ENCODE peak calls at places on chromosomes 3 and 15, in nine cellular contexts. Q is neural crest cell; T is Caco-2; A is ACHN; Z is HTR-8/SVneo; Y is choroid plexus epithelial cell; K is T-helper 9 cell; C is GF-D8; R is stimulated activated CD4-positive, alpha-beta T cell treated with anti-CD3 and anti-CD28 coated beads, TNF-alpha, amount 100 ng/mL, for 48 hours. I is an unnamed sample.

GRCh38 chr15:101031203-101031602 is 112.0 kb downstream of the LRRK1 start:
- DNase-seq in Q (peak; percentile 0), T (no peak), A (no peak), Z (no peak), Y (peak; percentile 72), K (no peak), C (no peak), R (no peak), I (peak; percentile 5)

GRCh38 chr3:124885466-124886167 is 1.5 kb downstream of the ITGB5 start:
- DNase-seq in Q (no peak), T (no peak), A (peak; percentile 34), Z (no peak), Y (peak; percentile 33), K (no peak), C (no peak), R (no peak), I (no peak)

GRCh38 chr3:66386925-66387650 is 113.7 kb downstream of the LRIG1 start:
- DNase-seq in Q (peak; percentile 31), T (no peak), A (no peak), Z (no peak), Y (no peak), K (no peak), C (no peak), R (no peak), I (peak; percentile 43)

GRCh38 chr3:29285356-29286070 is 4.6 kb downstream of the RBMS3 start:
- DNase-seq in Q (no peak), T (no peak), A (peak; percentile 67), Z (no peak), Y (peak; percentile 74), K (no peak), C (no peak), R (no peak), I (no peak)

GRCh38 chr3:72565593-72565992 is 282.7 kb downstream of the SHQ1 start:
- DNase-seq in Q (no peak), T (no peak), A (no peak), Z (no peak), Y (no peak), K (no peak), C (no peak), R (no peak), I (no peak)

GRCh38 chr3:66211779-66212178 is 9.0 kb upstream of the SLC25A26 start:
- DNase-seq in Q (no peak), T (no peak), A (no peak), Z (no peak), Y (no peak), K (no peak), C (no peak), R (no peak), I (no peak)

GRCh38 chr15:67065531-67066005 is at the start of gene SMAD3:
- DNase-seq in Q (peak; percentile 76), T (peak; percentile 93), A (peak; percentile 93), Z (no peak), Y (peak; percentile 97), K (peak; percentile 67), C (peak; percentile 54), R (peak; percentile 41), I (peak; percentile 73)

GRCh38 chr15:49620658-49621326 is at the start of the genes DTWD1 and FAM227B:
- DNase-seq in Q (peak; percentile 81), T (peak; percentile 95), A (peak; percentile 94), Z (peak; percentile 84), Y (peak; percentile 100), K (peak; percentile 88), C (peak; percentile 76), R (peak; percentile 90), I (peak; percentile 95)

GRCh38 chr15:70761931-70762468 is 1.4 kb downstream of the UACA start:
- DNase-seq in Q (no peak), T (no peak), A (peak; percentile 34), Z (no peak), Y (no peak), K (no peak), C (no peak), R (no peak), I (no peak)

GRCh38 chr15:68420186-68420684 is 11.7 kb downstream of the ITGA11 start:
- DNase-seq in Q (no peak), T (no peak), A (no peak), Z (no peak), Y (no peak), K (no peak), C (no peak), R (no peak), I (no peak)

GRCh38 chr3:192847918-192848317 is 69.7 kb downstream of the MB21D2 start:
- DNase-seq in Q (no peak), T (no peak), A (no peak), Z (no peak), Y (peak; percentile 84), K (no peak), C (no peak), R (no peak), I (no peak)

I was measured in glutamatergic neuron.